ENCODE peak calls at places on chromosomes 4 and X, in four cellular contexts. M is GM23248, Z is substantia nigra, H is esophagus squamous epithelium. D is an unnamed sample.
A peak's percentile ranks its signal among the peaks of the same experiment; 100 is the strongest.

GRCh38 chrX:109840585-109840984 is 107.5 kb upstream of the ACSL4 start:
- DNase-seq in M (peak; percentile 90), Z (peak; percentile 6), H (no peak), D (no peak)

GRCh38 chr4:4865705-4866123 is 6.2 kb downstream of the MSX1 start:
- DNase-seq in M (no peak), Z (no peak), H (no peak), D (no peak)

GRCh38 chr4:73573794-73574528 is 46.3 kb downstream of the RASSF6 start:
- DNase-seq in M (peak; percentile 74), Z (peak; percentile 2), H (no peak), D (peak; percentile 56)

GRCh38 chrX:123860983-123861382 is 1.1 kb downstream of the XIAP start:
- DNase-seq in M (peak; percentile 35), Z (no peak), H (no peak), D (no peak)

GRCh38 chr4:97952763-97953162 is 190.5 kb downstream of the STPG2 start:
- DNase-seq in M (no peak), Z (no peak), H (no peak), D (no peak)

GRCh38 chr4:76219299-76220055 is 5.9 kb upstream of the SCARB2 start:
- DNase-seq in M (peak; percentile 78), Z (no peak), H (no peak), D (no peak)

GRCh38 chr4:74157743-74158560 is at the start of gene MTHFD2L:
- DNase-seq in M (peak; percentile 97), Z (peak; percentile 85), H (peak; percentile 35), D (peak; percentile 93)

GRCh38 chr4:10006604-10007435 is 14.5 kb downstream of the SLC2A9 start:
- DNase-seq in M (peak; percentile 51), Z (no peak), H (no peak), D (no peak)

GRCh38 chr4:78477276-78477675 is 74.3 kb upstream of the ANXA3 start:
- DNase-seq in M (peak; percentile 81), Z (no peak), H (no peak), D (no peak)

GRCh38 chr4:168221298-168221697 is 97.3 kb downstream of the DDX60 start:
- DNase-seq in M (peak; percentile 72), Z (no peak), H (no peak), D (no peak)

GRCh38 chr4:25103423-25103822 is 56.8 kb downstream of the SEPSECS start:
- DNase-seq in M (no peak), Z (no peak), H (no peak), D (no peak)

GRCh38 chr4:136934601-136935000 is 597.7 kb downstream of the PCDH18 start:
- DNase-seq in M (no peak), Z (no peak), H (no peak), D (no peak)

GRCh38 chr4:124694961-124695598 is 17.5 kb downstream of the ANKRD50 start:
- DNase-seq in M (no peak), Z (no peak), H (no peak), D (no peak)

GRCh38 chrX:153029875-153030274 is 26.4 kb upstream of the PNMA3 start:
- DNase-seq in M (peak; percentile 18), Z (no peak), H (no peak), D (no peak)

GRCh38 chrX:57771689-57772088 is 91.6 kb upstream of the NLRP2B start:
- DNase-seq in M (peak; percentile 27), Z (no peak), H (no peak), D (no peak)

GRCh38 chr4:132642196-132642817 is 506.8 kb upstream of the PCDH10 start:
- DNase-seq in M (peak; percentile 27), Z (no peak), H (no peak), D (no peak)

GRCh38 chr4:47930971-47931804 is 16.8 kb upstream of the NFXL1 start:
- DNase-seq in M (peak; percentile 55), Z (no peak), H (no peak), D (no peak)

GRCh38 chrX:86133761-86134160 is 14.5 kb upstream of the DACH2 start:
- DNase-seq in M (peak; percentile 45), Z (no peak), H (no peak), D (no peak)

GRCh38 chr4:186743261-186743660 is 19.6 kb upstream of the FAT1 start:
- DNase-seq in M (peak; percentile 52), Z (no peak), H (no peak), D (no peak)

D was measured in posterior cingulate gyrus.